ENCODE peak calls at places on chromosomes 6 and 20, in four cellular contexts. One of them, this sample, is unnamed.

GRCh38 chr6:142530566-142530965 is 228.8 kb downstream of the ADGRG6 start:
- DNase-seq in left lung: no peak
- DNase-seq in chondrocyte: no peak
- DNase-seq in HFF-Myc: no peak
- DNase-seq in this sample: no peak

GRCh38 chr6:27451660-27452390 is 21.1 kb downstream of the ZNF184 start:
- DNase-seq in left lung: no peak
- DNase-seq in chondrocyte: no peak
- DNase-seq in HFF-Myc: no peak
- DNase-seq in this sample: no peak

GRCh38 chr6:52595000-52595795 is 18.3 kb upstream of the TRAM2 start:
- DNase-seq in HFF-Myc: no peak
- DNase-seq in chondrocyte: no peak
- DNase-seq in left lung: no peak
- DNase-seq in this sample: no peak

GRCh38 chr6:75751443-75751842 is 2.4 kb downstream of the MYO6 start:
- DNase-seq in HFF-Myc: no peak
- DNase-seq in left lung: no peak
- DNase-seq in chondrocyte: no peak
- DNase-seq in this sample: no peak

GRCh38 chr6:75219213-75219612 is 13.4 kb upstream of the COL12A1 start:
- DNase-seq in chondrocyte: no peak
- DNase-seq in left lung: no peak
- DNase-seq in HFF-Myc: no peak
- DNase-seq in this sample: no peak

GRCh38 chr6:104537185-104537584 is 322.5 kb downstream of the HACE1 start:
- DNase-seq in chondrocyte: no peak
- DNase-seq in left lung: no peak
- DNase-seq in HFF-Myc: peak
- DNase-seq in this sample: no peak

GRCh38 chr6:25477006-25477590 is 174.9 kb upstream of the SCGN start:
- DNase-seq in left lung: no peak
- DNase-seq in chondrocyte: no peak
- DNase-seq in HFF-Myc: no peak
- DNase-seq in this sample: no peak

GRCh38 chr6:30615958-30616810 is 859 bp downstream of the PPP1R10 start:
- DNase-seq in left lung: no peak
- DNase-seq in chondrocyte: no peak
- DNase-seq in HFF-Myc: no peak
- DNase-seq in this sample: no peak

GRCh38 chr6:135183532-135184440 is 2.7 kb downstream of the MYB start:
- DNase-seq in HFF-Myc: no peak
- DNase-seq in chondrocyte: no peak
- DNase-seq in left lung: peak
- DNase-seq in this sample: no peak

GRCh38 chr20:64133951-64134407 is 26.6 kb upstream of the NPBWR2 start:
- DNase-seq in HFF-Myc: no peak
- DNase-seq in chondrocyte: peak
- DNase-seq in left lung: peak
- DNase-seq in this sample: peak

GRCh38 chr6:8170245-8170644 is 67.9 kb upstream of the EEF1E1 start:
- DNase-seq in HFF-Myc: no peak
- DNase-seq in chondrocyte: no peak
- DNase-seq in left lung: no peak
- DNase-seq in this sample: no peak

GRCh38 chr6:159473844-159474243 is 219.2 kb downstream of the SOD2 start:
- DNase-seq in HFF-Myc: no peak
- DNase-seq in left lung: no peak
- DNase-seq in chondrocyte: no peak
- DNase-seq in this sample: no peak

GRCh38 chr6:80022803-80023202 is 18.4 kb downstream of the TTK start:
- DNase-seq in HFF-Myc: peak
- DNase-seq in left lung: no peak
- DNase-seq in chondrocyte: no peak
- DNase-seq in this sample: no peak

GRCh38 chr6:21738180-21739094 is 144.9 kb downstream of the SOX4 start:
- DNase-seq in chondrocyte: no peak
- DNase-seq in left lung: no peak
- DNase-seq in HFF-Myc: no peak
- DNase-seq in this sample: no peak

GRCh38 chr20:48928832-48929725 is 7.6 kb downstream of the ARFGEF2 start:
- DNase-seq in HFF-Myc: no peak
- DNase-seq in left lung: no peak
- DNase-seq in chondrocyte: no peak
- DNase-seq in this sample: no peak

GRCh38 chr6:159836294-159837140 is 36.4 kb downstream of the PNLDC1 start:
- DNase-seq in left lung: no peak
- DNase-seq in HFF-Myc: no peak
- DNase-seq in chondrocyte: no peak
- DNase-seq in this sample: no peak

GRCh38 chr20:59006167-59006863 is 739 bp downstream of the CTSZ start:
- DNase-seq in left lung: no peak
- DNase-seq in HFF-Myc: no peak
- DNase-seq in chondrocyte: no peak
- DNase-seq in this sample: peak

GRCh38 chr6:14804444-14805210 is 441.2 kb upstream of the JARID2 start:
- DNase-seq in chondrocyte: no peak
- DNase-seq in left lung: peak
- DNase-seq in HFF-Myc: no peak
- DNase-seq in this sample: no peak

GRCh38 chr6:90003941-90004340 is 109.7 kb downstream of the GJA10 start:
- DNase-seq in chondrocyte: no peak
- DNase-seq in HFF-Myc: no peak
- DNase-seq in left lung: no peak
- DNase-seq in this sample: no peak

GRCh38 chr6:159602370-159603185 is 90.5 kb downstream of the SOD2 start:
- DNase-seq in chondrocyte: no peak
- DNase-seq in left lung: no peak
- DNase-seq in HFF-Myc: no peak
- DNase-seq in this sample: no peak

GRCh38 chr20:44993343-44993742 is 27.0 kb downstream of the STK4 start:
- DNase-seq in left lung: no peak
- DNase-seq in HFF-Myc: no peak
- DNase-seq in chondrocyte: no peak
- DNase-seq in this sample: no peak

GRCh38 chr20:35226126-35226774 is at the start of gene MMP24:
- DNase-seq in left lung: no peak
- DNase-seq in chondrocyte: no peak
- DNase-seq in HFF-Myc: no peak
- DNase-seq in this sample: no peak

GRCh38 chr6:43426928-43427405 is 374 bp upstream of the ABCC10 start:
- DNase-seq in left lung: no peak
- DNase-seq in HFF-Myc: no peak
- DNase-seq in chondrocyte: no peak
- DNase-seq in this sample: no peak

GRCh38 chr6:43428112-43428570 is 800 bp downstream of the ABCC10 start:
- DNase-seq in left lung: no peak
- DNase-seq in HFF-Myc: no peak
- DNase-seq in chondrocyte: no peak
- DNase-seq in this sample: no peak

GRCh38 chr6:43428874-43429273 is 1.5 kb downstream of the ABCC10 start:
- DNase-seq in HFF-Myc: no peak
- DNase-seq in left lung: no peak
- DNase-seq in chondrocyte: no peak
- DNase-seq in this sample: no peak

GRCh38 chr6:43432009-43432945 is 4.9 kb downstream of the ABCC10 start:
- DNase-seq in chondrocyte: no peak
- DNase-seq in left lung: no peak
- DNase-seq in HFF-Myc: no peak
- DNase-seq in this sample: no peak

DNA sequence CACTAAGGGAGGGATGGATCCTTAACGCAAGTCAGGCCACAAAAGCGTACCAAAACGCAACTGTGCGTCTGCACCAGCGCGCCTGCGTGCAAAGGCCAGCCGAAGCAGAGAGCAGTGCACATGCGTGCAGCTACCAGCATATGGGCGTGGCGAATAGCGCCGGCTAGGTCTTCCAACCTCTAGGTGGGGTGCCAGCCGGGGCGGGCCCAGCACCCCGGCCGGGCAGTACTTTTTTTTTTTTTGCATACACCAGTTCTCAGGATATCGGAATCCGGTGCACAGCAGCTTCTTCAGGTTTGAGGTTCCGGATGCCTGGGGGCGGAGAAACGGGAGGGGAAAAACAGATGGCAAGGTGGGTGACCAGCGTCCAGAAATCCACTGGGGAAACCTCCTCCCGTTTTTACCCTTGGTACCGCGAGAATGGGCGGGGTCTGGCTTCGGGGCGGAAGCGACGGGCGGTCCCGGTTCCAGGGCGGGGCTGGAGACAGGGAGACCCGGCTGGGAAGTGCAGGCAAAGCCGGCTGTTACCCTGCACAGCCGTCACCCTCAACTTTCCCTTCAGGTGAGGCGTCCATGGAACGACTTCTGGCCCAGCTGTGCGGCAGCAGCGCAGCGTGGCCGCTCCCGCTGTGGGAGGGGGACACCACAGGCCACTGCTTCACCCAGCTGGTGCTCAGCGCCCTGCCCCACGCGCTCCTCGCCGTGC is at the start of gene ABCC10:
- DNase-seq in chondrocyte: no peak
- DNase-seq in left lung: peak
- DNase-seq in HFF-Myc: peak
- DNase-seq in this sample: peak
- TF ChIP-seq CTCF in chondrocyte: peak
- TF ChIP-seq CTCF in left lung: peak
- TF ChIP-seq CTCF in HFF-Myc: peak
- TF ChIP-seq CTCF in this sample: peak

GRCh38 chr6:33053230-33053629 is 20.2 kb downstream of the HLA-DPA1 start:
- DNase-seq in left lung: no peak
- DNase-seq in chondrocyte: no peak
- DNase-seq in HFF-Myc: no peak
- DNase-seq in this sample: no peak

GRCh38 chr6:33052627-33053026 is 20.8 kb downstream of the HLA-DPA1 start:
- DNase-seq in HFF-Myc: no peak
- DNase-seq in left lung: no peak
- DNase-seq in chondrocyte: no peak
- DNase-seq in this sample: no peak

GRCh38 chr6:33050013-33050800 is 23.2 kb downstream of the HLA-DPA1 start:
- DNase-seq in left lung: no peak
- DNase-seq in HFF-Myc: no peak
- DNase-seq in chondrocyte: no peak
- DNase-seq in this sample: no peak

GRCh38 chr6:33049323-33049722 is 24.1 kb downstream of the HLA-DPA1 start:
- DNase-seq in HFF-Myc: no peak
- DNase-seq in left lung: no peak
- DNase-seq in chondrocyte: no peak
- DNase-seq in this sample: no peak
- TF ChIP-seq CTCF in HFF-Myc: peak
- TF ChIP-seq CTCF in left lung: no peak
- TF ChIP-seq CTCF in chondrocyte: no peak
- TF ChIP-seq CTCF in this sample: no peak

GRCh38 chr6:124964084-124964763 is 2.0 kb downstream of the RNF217 start:
- DNase-seq in chondrocyte: no peak
- DNase-seq in left lung: no peak
- DNase-seq in HFF-Myc: no peak
- DNase-seq in this sample: no peak

GRCh38 chr6:124961468-124961783 is 811 bp upstream of the RNF217 start:
- DNase-seq in HFF-Myc: no peak
- DNase-seq in left lung: no peak
- DNase-seq in chondrocyte: no peak
- DNase-seq in this sample: no peak

GRCh38 chr6:124963416-124964083 is 1.3 kb downstream of the RNF217 start:
- DNase-seq in HFF-Myc: no peak
- DNase-seq in left lung: no peak
- DNase-seq in chondrocyte: no peak
- DNase-seq in this sample: no peak

GRCh38 chr6:124961784-124962611 is at the start of gene RNF217:
- DNase-seq in chondrocyte: peak
- DNase-seq in left lung: peak
- DNase-seq in HFF-Myc: no peak
- DNase-seq in this sample: peak

DNA sequence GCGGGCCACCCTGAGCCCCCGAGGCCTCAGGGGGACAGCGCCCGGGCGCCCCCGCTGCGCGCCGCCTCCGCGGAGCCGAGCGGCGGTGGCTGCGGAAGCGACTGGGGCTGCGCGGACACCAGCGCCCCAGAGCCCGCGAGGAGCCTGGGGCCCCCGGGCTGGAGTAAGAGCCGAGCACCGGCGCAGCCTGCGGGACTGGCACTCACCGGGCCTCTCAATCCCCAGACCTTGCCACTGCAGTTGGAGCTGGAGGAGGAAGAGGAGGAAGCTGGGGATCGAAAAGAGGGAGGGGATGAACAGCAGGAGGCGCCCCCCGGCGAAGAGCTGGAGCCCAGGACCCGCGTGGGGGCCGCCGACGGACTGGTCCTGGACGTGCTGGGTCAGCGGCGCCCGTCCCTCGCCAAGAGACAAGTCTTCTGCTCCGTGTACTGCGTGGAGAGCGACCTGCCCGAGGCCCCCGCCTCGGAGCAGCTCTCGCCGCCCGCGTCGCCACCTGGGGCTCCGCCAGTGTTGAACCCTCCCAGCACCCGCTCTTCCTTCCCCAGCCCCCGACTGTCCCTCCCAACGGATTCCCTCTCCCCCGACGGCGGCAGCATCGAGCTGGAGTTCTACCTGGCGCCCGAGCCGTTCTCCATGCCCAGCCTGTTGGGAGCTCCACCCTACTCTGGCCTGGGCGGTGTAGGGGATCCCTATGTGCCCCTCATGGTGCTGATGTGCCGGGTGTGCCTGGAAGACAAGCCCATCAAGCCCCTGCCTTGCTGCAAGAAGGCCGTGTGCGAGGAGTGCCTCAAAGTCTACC is 579 bp downstream of the RNF217 start:
- DNase-seq in chondrocyte: no peak
- DNase-seq in left lung: peak
- DNase-seq in HFF-Myc: no peak
- DNase-seq in this sample: no peak
- TF ChIP-seq CTCF in chondrocyte: peak
- TF ChIP-seq CTCF in left lung: no peak
- TF ChIP-seq CTCF in HFF-Myc: peak
- TF ChIP-seq CTCF in this sample: peak

DNA sequence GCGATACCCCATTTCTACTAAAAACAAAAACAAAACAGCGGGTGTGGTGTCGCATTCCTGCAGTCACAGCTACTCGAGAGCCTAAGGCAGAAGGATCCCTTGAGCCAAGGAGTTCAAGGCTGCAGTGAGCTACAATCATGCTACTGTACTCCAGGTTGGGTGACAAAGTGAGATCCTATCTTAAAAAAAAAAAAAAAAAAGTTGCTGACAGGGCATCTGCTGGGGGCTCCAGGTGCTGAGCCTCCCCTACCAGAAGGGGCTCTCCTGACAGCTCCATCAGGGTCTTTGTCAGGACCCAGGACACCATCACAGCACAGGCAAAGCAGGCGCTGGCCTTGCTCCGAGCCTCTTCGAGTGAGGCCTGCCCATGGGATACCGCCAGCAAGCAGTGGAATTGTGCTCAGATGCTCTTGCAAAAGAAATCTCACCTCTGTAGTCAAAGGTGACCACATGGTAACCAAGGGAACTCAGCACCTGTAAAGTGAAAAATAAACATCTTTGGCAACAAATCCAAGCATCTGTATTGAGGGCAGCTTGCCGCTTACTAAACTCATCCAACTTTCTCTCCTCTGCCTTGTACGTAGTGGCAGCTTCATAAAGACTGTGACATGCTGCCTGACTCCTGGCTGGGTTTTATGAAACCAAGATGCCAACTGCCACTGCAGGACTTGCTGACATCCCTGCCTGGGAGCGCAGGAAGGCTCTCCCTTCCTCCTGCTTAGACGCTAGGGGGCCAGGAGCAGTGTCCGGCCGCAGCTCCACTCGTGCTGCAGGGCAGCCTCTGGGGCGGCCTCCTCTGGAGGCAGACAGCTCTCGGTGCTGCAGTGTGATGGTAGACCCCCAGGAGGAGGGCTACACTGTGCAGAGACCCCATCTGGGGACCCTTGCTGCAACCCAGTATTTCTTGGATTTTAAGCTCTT is 66.9 kb downstream of the PYGB start:
- DNase-seq in chondrocyte: peak
- DNase-seq in HFF-Myc: no peak
- DNase-seq in left lung: peak
- DNase-seq in this sample: no peak
- TF ChIP-seq CTCF in chondrocyte: peak
- TF ChIP-seq CTCF in HFF-Myc: no peak
- TF ChIP-seq CTCF in left lung: no peak
- TF ChIP-seq CTCF in this sample: peak

This sample was measured in RWPE2.